ENCODE peak calls at places on chromosomes 6 and 20, in six cellular contexts. U, E, S, H, B and Q are unnamed samples.

GRCh38 chr6:3209114-3210023 is 18.1 kb downstream of the TUBB2B start:
- DNase-seq in U (peak; percentile 94), E (peak; percentile 96), B (peak; percentile 42), S (peak; percentile 62), H (peak; percentile 95), Q (peak; percentile 99)

GRCh38 chr20:4869290-4870193 is 131.8 kb downstream of the SLC23A2 start:
- DNase-seq in U (peak; percentile 45), E (no peak), H (peak; percentile 44), S (no peak), B (no peak), Q (no peak)

GRCh38 chr20:18734525-18735189 is 78.9 kb upstream of the SCP2D1 start:
- DNase-seq in B (no peak), U (no peak), H (no peak), S (no peak), E (no peak), Q (no peak)

GRCh38 chr20:23301436-23302050 is 49.0 kb upstream of the NXT1 start:
- DNase-seq in S (no peak), B (no peak), H (no peak), U (no peak), E (no peak), Q (no peak)

GRCh38 chr6:34150766-34151165 is 4.9 kb upstream of the GRM4 start:
- DNase-seq in H (no peak), U (no peak), S (peak; percentile 1), E (no peak), B (no peak), Q (no peak)

GRCh38 chr6:150992279-150992678 is 126.8 kb downstream of the MTHFD1L start:
- DNase-seq in E (no peak), S (no peak), B (no peak), U (no peak), H (no peak), Q (no peak)

GRCh38 chr6:111076024-111076680 is 11.2 kb upstream of the SLC16A10 start:
- DNase-seq in E (no peak), B (no peak), H (no peak), S (no peak), U (no peak), Q (peak; percentile 17)

GRCh38 chr20:43915209-43916072 is 789 bp downstream of the TOX2 start:
- DNase-seq in E (no peak), B (no peak), S (peak; percentile 75), H (peak; percentile 26), U (peak; percentile 67), Q (peak; percentile 63)

GRCh38 chr20:32450484-32451061 is 92.4 kb downstream of the ASXL1 start:
- DNase-seq in E (no peak), U (no peak), H (no peak), B (no peak), S (peak; percentile 64), Q (no peak)

GRCh38 chr6:37029249-37029959 is 23.9 kb downstream of the FGD2 start:
- DNase-seq in E (peak; percentile 79), U (peak; percentile 81), B (peak; percentile 60), H (peak; percentile 87), S (peak; percentile 77), Q (peak; percentile 93)

GRCh38 chr6:109865968-109866367 is 112.1 kb upstream of the GPR6 start:
- DNase-seq in S (no peak), U (peak; percentile 60), H (no peak), E (no peak), B (no peak), Q (no peak)

GRCh38 chr20:840858-841567 is 7.5 kb downstream of the FAM110A start:
- DNase-seq in H (peak; percentile 65), B (peak; percentile 33), E (no peak), S (peak; percentile 30), U (peak; percentile 70), Q (peak; percentile 46)

GRCh38 chr20:25009218-25010145 is 16.9 kb upstream of the APMAP start:
- DNase-seq in U (no peak), S (no peak), B (no peak), H (no peak), E (no peak), Q (peak; percentile 31)

GRCh38 chr6:152428126-152428525 is 209.0 kb downstream of the SYNE1 start:
- DNase-seq in S (peak; percentile 37), H (no peak), U (peak; percentile 47), B (no peak), E (peak; percentile 4), Q (no peak)

GRCh38 chr20:13402171-13402760 is 181.2 kb downstream of the ISM1 start:
- DNase-seq in U (no peak), S (no peak), B (no peak), H (no peak), E (no peak), Q (peak; percentile 4)

GRCh38 chr20:17910828-17911294 is 57.7 kb downstream of the SNX5 start:
- DNase-seq in U (peak; percentile 30), B (no peak), E (no peak), H (peak; percentile 55), S (no peak), Q (peak; percentile 93)

GRCh38 chr6:155026366-155027045 is 31.4 kb downstream of the TIAM2 start:
- DNase-seq in S (no peak), U (no peak), H (peak; percentile 56), E (peak; percentile 82), B (no peak), Q (peak; percentile 95)

GRCh38 chr20:60653111-60653845 is 598.8 kb upstream of the CDH4 start:
- DNase-seq in B (no peak), U (no peak), S (no peak), E (no peak), H (no peak), Q (peak; percentile 41)

GRCh38 chr20:13910492-13910891 is 79.9 kb downstream of the SEL1L2 start:
- DNase-seq in B (no peak), H (no peak), E (no peak), S (no peak), U (no peak), Q (no peak)

GRCh38 chr20:50464026-50464724 is 46.0 kb upstream of the PTPN1 start:
- DNase-seq in U (peak; percentile 77), E (no peak), S (peak; percentile 83), H (peak; percentile 70), B (peak; percentile 62), Q (peak; percentile 75)

GRCh38 chr6:36677059-36677749 is 1.3 kb upstream of the CDKN1A start:
- DNase-seq in H (no peak), U (no peak), S (no peak), B (no peak), E (no peak), Q (peak; percentile 51)

GRCh38 chr6:53986165-53986720 is 125.0 kb upstream of the MLIP start:
- DNase-seq in H (peak; percentile 72), E (peak; percentile 34), U (peak; percentile 72), B (peak; percentile 9), S (peak; percentile 60), Q (peak; percentile 73)

GRCh38 chr6:106591111-106591825 is 38.0 kb downstream of the RTN4IP1 start:
- DNase-seq in B (no peak), E (no peak), H (no peak), S (no peak), U (no peak), Q (peak; percentile 89)

GRCh38 chr20:6184086-6184485 is 61.3 kb upstream of the FERMT1 start:
- DNase-seq in S (no peak), U (peak; percentile 41), H (no peak), E (no peak), B (no peak), Q (no peak)

GRCh38 chr6:14743465-14744211 is 502.2 kb upstream of the JARID2 start:
- DNase-seq in H (peak; percentile 80), E (peak; percentile 94), B (no peak), S (no peak), U (no peak), Q (peak; percentile 99)

GRCh38 chr6:163892814-163893561 is 478.5 kb downstream of the QKI start:
- DNase-seq in B (no peak), H (no peak), E (no peak), S (no peak), U (no peak), Q (no peak)

GRCh38 chr20:63042448-63043071 is 35.8 kb upstream of the BHLHE23 start:
- DNase-seq in U (no peak), H (no peak), E (no peak), B (no peak), S (no peak), Q (no peak)
- TF ChIP-seq EZH2phosphoT487 in U (no peak), H (no peak), E (no peak), B (no peak), S (no peak), Q (no peak)

GRCh38 chr20:62625516-62625915 is 16.8 kb upstream of the SLCO4A1 start:
- DNase-seq in B (no peak), U (no peak), S (no peak), H (no peak), E (no peak), Q (no peak)
- H3K27ac ChIP-seq in B (no peak overlapping the region), U (no peak overlapping the region), S (no peak overlapping the region), H (no peak overlapping the region), E (peak overlapping the region; percentile 100), Q (no peak overlapping the region)

GRCh38 chr6:113888493-113888892 is 31.3 kb downstream of the MARCKS start:
- DNase-seq in U (no peak), E (no peak), H (no peak), S (no peak), B (no peak), Q (no peak)

GRCh38 chr6:113888996-113889635 is 32.0 kb downstream of the MARCKS start:
- DNase-seq in S (no peak), H (no peak), B (no peak), E (no peak), U (no peak), Q (no peak)

GRCh38 chr6:113894712-113895674 is 37.8 kb downstream of the MARCKS start:
- DNase-seq in E (no peak), B (no peak), H (no peak), U (no peak), S (no peak), Q (peak; percentile 36)

DNA sequence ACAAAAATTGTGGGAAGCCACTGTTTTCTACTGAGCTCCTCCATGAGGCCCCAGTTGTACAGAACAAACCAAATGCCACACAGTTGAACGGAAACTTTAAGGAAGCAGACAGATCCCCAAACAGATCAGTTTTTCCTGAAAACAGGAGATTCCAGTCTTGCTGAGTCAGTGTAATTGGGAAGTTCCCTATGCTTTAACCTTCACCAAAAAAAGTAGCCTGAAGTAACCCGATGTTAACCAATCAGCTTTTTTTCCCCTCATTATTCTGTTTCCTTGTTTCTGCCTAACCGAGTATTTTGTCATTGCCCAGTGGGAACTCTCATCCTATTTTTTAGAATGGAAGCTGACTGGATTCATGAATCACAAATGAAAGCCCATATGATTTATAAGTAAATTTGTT is 36.7 kb downstream of the MARCKS start:
- DNase-seq in U (no peak), E (no peak), H (no peak), S (no peak), B (no peak), Q (no peak)
- TF ChIP-seq EZH2phosphoT487 in U (no peak), E (no peak), H (no peak), S (no peak), B (no peak), Q (no peak)

DNA sequence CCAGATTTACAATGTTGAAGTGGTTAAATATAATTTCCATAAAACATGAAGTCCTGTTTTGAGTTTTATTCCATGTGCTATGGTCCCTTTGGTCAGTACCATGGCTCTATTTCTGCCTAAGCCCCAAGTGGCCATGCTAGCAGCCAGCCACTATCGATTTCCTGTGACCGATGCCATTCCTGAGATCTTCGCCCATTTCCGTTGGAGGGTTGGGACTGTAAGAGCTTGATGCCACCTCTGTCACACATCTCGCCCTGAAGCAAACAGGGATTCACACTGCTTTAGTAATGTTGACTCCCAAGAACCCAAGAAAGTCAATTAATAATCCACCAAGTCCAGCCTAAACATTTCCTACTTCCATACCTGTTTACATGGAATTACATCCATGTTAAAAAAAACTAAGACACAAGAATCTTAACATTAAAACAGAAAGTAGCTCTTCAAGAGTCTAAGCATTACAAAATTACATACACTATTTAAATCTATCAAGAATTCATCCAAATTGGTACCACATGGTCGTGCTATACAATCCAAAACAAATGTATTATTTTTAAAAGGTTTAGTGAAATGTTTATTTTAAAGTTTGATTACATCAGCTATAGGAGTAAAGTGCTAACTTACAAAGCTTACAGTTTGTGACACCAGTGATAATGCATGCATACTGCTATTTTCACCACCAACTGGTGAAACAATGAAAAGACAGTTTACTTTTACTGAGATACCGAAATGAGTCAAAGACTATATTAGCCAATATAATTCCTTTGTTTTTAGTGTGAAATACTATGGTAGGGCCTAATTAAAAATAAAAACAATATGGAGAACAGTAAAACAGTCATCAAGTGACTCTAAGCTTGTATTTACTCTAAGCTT is 2.5 kb downstream of the RBM39 start:
- DNase-seq in B (peak; percentile 50), E (no peak), S (peak; percentile 10), U (peak; percentile 28), H (peak; percentile 19), Q (peak; percentile 82)
- H3K27ac ChIP-seq in B (no peak overlapping the region), E (no peak overlapping the region), S (no peak overlapping the region), U (peak overlapping the region; percentile 16), H (peak overlapping the region; percentile 45), Q (peak overlapping the region; percentile 96)